ENCODE peak calls at places on chromosomes 3 and 15, in four cellular contexts. U, Y, G and Z are unnamed samples.

GRCh38 chr3:133475245-133476010 is 75.6 kb downstream of the BFSP2 start:
- DNase-seq in U (no peak), G (peak), Y (no peak), Z (no peak)

GRCh38 chr15:77980094-77980493 is 97.4 kb downstream of the TBC1D2B start:
- DNase-seq in U (no peak), Y (no peak), G (no peak), Z (no peak)

GRCh38 chr3:123688241-123688747 is 103.4 kb upstream of the HACD2 start:
- DNase-seq in U (no peak), Y (no peak), G (no peak), Z (peak)

GRCh38 chr3:188233320-188233719 is 79.4 kb downstream of the LPP start:
- DNase-seq in Y (no peak), G (no peak), U (no peak), Z (no peak)

GRCh38 chr15:69016021-69016595 is 1.6 kb downstream of the NOX5 start:
- DNase-seq in U (no peak), Y (no peak), G (no peak), Z (no peak)

GRCh38 chr3:25663324-25664065 is 1.2 kb downstream of the TOP2B start:
- DNase-seq in U (no peak), Y (peak), G (no peak), Z (peak)

GRCh38 chr3:192183109-192183508 is 544.2 kb downstream of the FGF12 start:
- DNase-seq in U (no peak), Y (no peak), G (no peak), Z (no peak)

GRCh38 chr3:59212128-59212764 is 162.4 kb upstream of the CFAP20DC start:
- DNase-seq in U (no peak), G (peak), Y (peak), Z (peak)

GRCh38 chr15:86676002-86676401 is 596.3 kb downstream of the AGBL1 start:
- DNase-seq in Y (no peak), U (no peak), G (no peak), Z (no peak)

GRCh38 chr3:174540081-174540480 is 319.1 kb upstream of the NAALADL2 start:
- DNase-seq in G (no peak), Y (no peak), U (peak), Z (no peak)

GRCh38 chr3:160163259-160163878 is 61.9 kb upstream of the C3orf80 start:
- DNase-seq in G (no peak), Y (peak), U (no peak), Z (peak)
- TF ChIP-seq CBFB in G (no peak), Y (no peak), U (no peak), Z (no peak)

GRCh38 chr15:31405200-31405929 is 78.7 kb downstream of the KLF13 start:
- DNase-seq in G (no peak), Y (no peak), U (no peak), Z (peak)
- TF ChIP-seq CBFB in G (no peak), Y (no peak), U (no peak), Z (peak)

DNA sequence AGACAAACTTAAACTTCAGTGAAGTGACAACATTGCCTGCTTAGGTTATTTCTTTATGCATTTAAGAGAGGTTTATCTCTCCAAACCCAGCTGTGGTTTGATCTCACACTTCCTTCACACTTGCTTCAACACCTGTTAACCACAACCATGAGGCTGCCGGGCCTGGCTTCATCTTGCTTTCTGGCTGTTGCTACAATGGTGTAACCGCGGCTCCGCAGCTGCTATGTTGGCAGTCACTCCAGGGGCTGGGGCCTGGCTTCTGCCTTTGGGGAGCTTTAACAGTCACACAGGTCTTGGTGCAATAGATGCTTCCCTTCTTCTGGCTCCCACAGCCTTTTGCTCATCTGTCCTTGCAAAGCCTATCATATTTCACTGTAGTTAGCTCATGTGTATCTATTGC is 72.9 kb upstream of the MNS1 start:
- DNase-seq in Y (no peak), G (no peak), U (no peak), Z (no peak)
- TF ChIP-seq CBFB in Y (no peak), G (no peak), U (no peak), Z (no peak)

GRCh38 chr15:63398456-63398855 is 16.8 kb upstream of the CA12 start:
- DNase-seq in G (no peak), Y (no peak), U (no peak), Z (no peak)

GRCh38 chr15:63396546-63396939 is 14.9 kb upstream of the CA12 start:
- DNase-seq in Y (peak), U (no peak), G (no peak), Z (no peak)

GRCh38 chr15:63391669-63392354 is 10.2 kb upstream of the CA12 start:
- DNase-seq in Y (peak), U (no peak), G (no peak), Z (no peak)

GRCh38 chr15:63392355-63393009 is 10.8 kb upstream of the CA12 start:
- DNase-seq in U (no peak), Y (peak), G (no peak), Z (no peak)

GRCh38 chr15:63395730-63396545 is 14.3 kb upstream of the CA12 start:
- DNase-seq in G (no peak), Y (peak), U (no peak), Z (no peak)
- TF ChIP-seq CBFB in G (no peak), Y (peak), U (no peak), Z (no peak)

GRCh38 chr15:38991126-38991525 is 426.5 kb upstream of the RASGRP1 start:
- DNase-seq in U (no peak), Y (peak), G (no peak), Z (peak)
- TF ChIP-seq CBFB in U (no peak), Y (no peak), G (no peak), Z (no peak)

DNA sequence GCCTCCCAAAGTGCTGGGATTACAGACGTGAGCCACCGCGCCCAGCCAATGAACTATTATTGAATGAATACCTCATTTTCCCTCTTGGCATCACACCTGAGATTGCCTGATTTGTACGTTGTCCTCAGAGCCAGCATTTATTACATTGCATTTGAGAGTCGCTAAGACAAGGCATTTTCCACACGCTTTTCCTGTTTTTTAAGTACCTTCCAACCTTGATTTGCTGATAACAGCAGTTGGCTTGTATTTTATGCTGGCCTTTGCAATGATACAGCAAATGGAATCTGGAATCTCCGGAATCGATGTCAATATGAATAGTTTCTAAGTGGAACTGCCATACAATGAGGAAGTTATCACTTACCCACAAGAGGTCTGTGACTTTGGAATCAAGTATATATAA is 15.7 kb upstream of the CNBP start:
- DNase-seq in G (no peak), U (no peak), Y (no peak), Z (no peak)
- TF ChIP-seq CBFB in G (no peak), U (no peak), Y (no peak), Z (no peak)

DNA sequence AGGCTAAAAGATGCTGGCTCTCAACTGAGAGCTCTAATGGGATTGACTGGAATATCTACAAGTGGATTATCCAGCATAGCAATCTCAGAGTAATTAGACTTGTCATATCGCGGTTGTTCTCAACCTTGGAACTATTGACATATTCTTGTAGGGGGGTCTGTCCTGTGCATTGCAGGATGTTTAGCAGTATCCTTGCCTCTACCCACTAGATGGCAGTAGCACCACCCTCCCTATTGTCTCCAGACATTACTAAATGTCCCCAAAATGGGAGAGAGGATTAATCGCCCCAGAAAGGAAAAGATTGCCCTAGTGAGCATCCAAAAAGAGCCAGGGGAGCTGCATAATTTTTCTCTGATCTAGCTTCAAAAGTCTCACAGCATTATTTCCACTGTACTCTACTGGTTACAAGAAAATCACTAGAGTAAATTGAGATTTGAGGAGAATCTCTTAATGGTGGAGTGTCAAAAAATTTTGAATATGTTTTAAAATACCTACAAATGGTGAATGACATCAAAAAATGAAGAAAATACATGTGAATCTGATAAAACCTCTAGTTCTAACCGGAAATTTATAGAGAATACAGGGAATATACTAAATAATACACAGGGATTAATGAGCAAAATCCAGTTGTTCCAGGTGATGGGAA is 388.2 kb upstream of the AGTR1 start:
- DNase-seq in U (peak), G (no peak), Y (peak), Z (peak)
- TF ChIP-seq CBFB in U (no peak), G (no peak), Y (no peak), Z (no peak)

GRCh38 chr3:195033531-195034091 is 237.3 kb downstream of the XXYLT1 start:
- DNase-seq in U (no peak), G (no peak), Y (no peak), Z (peak)
- TF ChIP-seq CBFB in U (no peak), G (no peak), Y (no peak), Z (no peak)

GRCh38 chr3:71581981-71582611 is 1.4 kb downstream of the FOXP1 start:
- DNase-seq in Y (peak), U (peak), G (no peak), Z (peak)
- TF ChIP-seq CBFB in Y (no peak), U (no peak), G (no peak), Z (no peak)

GRCh38 chr15:38050529-38050928 is 116.1 kb downstream of the TMCO5A start:
- DNase-seq in U (no peak), Y (no peak), G (no peak), Z (no peak)
- TF ChIP-seq CBFB in U (no peak), Y (no peak), G (no peak), Z (no peak)